ENCODE peak calls at places on chromosomes 7 and 10, in six cellular contexts. S is stimulated activated CD4-positive, alpha-beta T cell treated with anti-CD3 and anti-CD28 coated beads, Interleukin-4, amount 100 ng/mL, for 1 hour; O is NCI-H1930; H is OCI-M1; L is NCI-H1417; Z is substantia nigra. Y is an unnamed sample.

GRCh38 chr7:122046402-122046801 is 97.6 kb downstream of the AASS start:
- DNase-seq in Z (no peak), S (no peak), O (no peak), L (no peak), H (no peak), Y (no peak)

GRCh38 chr10:42954776-42955492 is 121.9 kb upstream of the RET start:
- DNase-seq in O (no peak), S (no peak), L (no peak), Z (no peak), H (no peak), Y (no peak)

GRCh38 chr10:95517536-95518454 is 43.4 kb downstream of the SORBS1 start:
- DNase-seq in Z (no peak), L (no peak), S (no peak), H (peak), O (no peak), Y (no peak)

GRCh38 chr10:131810036-131810804 is 90.6 kb upstream of the PPP2R2D start:
- DNase-seq in O (no peak), L (no peak), S (no peak), H (no peak), Z (no peak), Y (no peak)

GRCh38 chr10:82383350-82383749 is 508.4 kb downstream of the NRG3 start:
- DNase-seq in L (no peak), Z (no peak), S (no peak), O (no peak), H (no peak), Y (no peak)

GRCh38 chr7:129433823-129434171 is 435 bp upstream of the STRIP2 start:
- DNase-seq in H (no peak), L (peak), S (no peak), Z (no peak), O (no peak), Y (no peak)

GRCh38 chr7:75040512-75040911 is 33.1 kb downstream of the RCC1L start:
- DNase-seq in L (no peak), S (no peak), Z (no peak), H (no peak), O (no peak), Y (no peak)

GRCh38 chr10:15144788-15145187 is 23.7 kb downstream of the NMT2 start:
- DNase-seq in H (no peak), Z (no peak), O (no peak), L (no peak), S (no peak), Y (no peak)

GRCh38 chr7:30831227-30831626 is 60.0 kb downstream of the MINDY4 start:
- DNase-seq in O (no peak), S (no peak), H (no peak), Z (no peak), L (no peak), Y (no peak)

GRCh38 chr7:16634292-16634738 is 11.2 kb downstream of the ANKMY2 start:
- DNase-seq in Z (no peak), O (no peak), L (no peak), H (no peak), S (no peak), Y (no peak)

GRCh38 chr7:121480566-121481335 is 84.6 kb upstream of the FAM3C start:
- DNase-seq in O (no peak), H (no peak), L (no peak), Z (no peak), S (no peak), Y (no peak)

GRCh38 chr7:155845226-155845625 is 33.0 kb upstream of the SHH start:
- DNase-seq in L (no peak), H (no peak), O (no peak), Z (no peak), S (no peak), Y (no peak)

GRCh38 chr7:1736826-1737225 is 66.7 kb downstream of the ELFN1 start:
- DNase-seq in L (no peak), O (no peak), Z (no peak), S (no peak), H (no peak), Y (no peak)

GRCh38 chr10:69575164-69575722 is 2.0 kb upstream of the NEUROG3 start:
- DNase-seq in Z (no peak), L (no peak), O (no peak), S (no peak), H (no peak), Y (no peak)

GRCh38 chr7:27247452-27248426 is 5.1 kb downstream of the EVX1 start:
- DNase-seq in H (no peak), S (no peak), O (no peak), L (no peak), Z (no peak), Y (no peak)

GRCh38 chr7:74228951-74229900 is 19.4 kb downstream of the LAT2 start:
- DNase-seq in S (no peak), O (no peak), Z (no peak), H (no peak), L (no peak), Y (no peak)

GRCh38 chr10:13404791-13405190 is 56.7 kb upstream of the SEPHS1 start:
- DNase-seq in H (no peak), L (peak), S (no peak), Z (no peak), O (no peak), Y (no peak)

GRCh38 chr10:96259884-96260511 is 11.4 kb downstream of the BLNK start:
- DNase-seq in O (no peak), H (no peak), S (no peak), L (no peak), Z (no peak), Y (no peak)

GRCh38 chr10:22053048-22053447 is 49.5 kb upstream of the DNAJC1 start:
- DNase-seq in Z (no peak), O (no peak), S (no peak), L (no peak), H (no peak), Y (no peak)

GRCh38 chr10:43110318-43111071 is 27.8 kb upstream of the CSGALNACT2 start:
- DNase-seq in S (no peak), O (no peak), H (peak), Z (no peak), L (no peak), Y (no peak)

GRCh38 chr7:27188666-27189559 is 3.9 kb upstream of the HOXA11 start:
- DNase-seq in Z (no peak), O (no peak), L (no peak), H (no peak), S (no peak), Y (no peak)

GRCh38 chr10:94614558-94614957 is 69.0 kb downstream of the HELLS start:
- DNase-seq in L (no peak), H (no peak), Z (no peak), S (no peak), O (no peak), Y (no peak)

GRCh38 chr10:110535958-110536891 is 31.3 kb upstream of the SMC3 start:
- DNase-seq in Z (no peak), O (no peak), S (peak), H (peak), L (no peak), Y (no peak)

GRCh38 chr10:132587175-132587574 is 49.6 kb downstream of the INPP5A start:
- DNase-seq in Z (no peak), L (no peak), O (no peak), S (no peak), H (no peak), Y (no peak)

GRCh38 chr10:79328737-79329504 is 18.3 kb upstream of the PPIF start:
- DNase-seq in O (no peak), S (no peak), L (no peak), H (no peak), Z (no peak), Y (no peak)

GRCh38 chr10:118511720-118512119 is 83.7 kb downstream of the PRLHR start:
- DNase-seq in Z (no peak), S (no peak), O (no peak), L (no peak), H (peak), Y (no peak)

GRCh38 chr7:21198929-21199328 is 229.0 kb upstream of the SP4 start:
- DNase-seq in O (no peak), S (no peak), H (no peak), Z (no peak), L (no peak), Y (no peak)

GRCh38 chr7:1027285-1028043 is 16.9 kb upstream of the GPR146 start:
- DNase-seq in L (peak), Z (no peak), S (no peak), H (no peak), O (no peak), Y (no peak)

GRCh38 chr10:113473851-113474250 is 79.0 kb upstream of the HABP2 start:
- DNase-seq in O (no peak), S (no peak), H (no peak), Z (no peak), L (no peak), Y (no peak)

GRCh38 chr10:55629792-55630490 is 731.1 kb downstream of the ZWINT start:
- DNase-seq in Z (no peak), S (no peak), O (no peak), H (peak), L (no peak), Y (no peak)

GRCh38 chr7:127137146-127137545 is 115.6 kb downstream of the GRM8 start:
- DNase-seq in O (no peak), H (no peak), Z (no peak), S (no peak), L (no peak), Y (no peak)

GRCh38 chr7:1753563-1753867 is 83.4 kb downstream of the ELFN1 start:
- DNase-seq in H (no peak), L (no peak), S (no peak), O (no peak), Z (no peak), Y (no peak)

GRCh38 chr7:86932038-86932512 is 127.4 kb downstream of the ELAPOR2 start:
- DNase-seq in S (no peak), O (no peak), L (no peak), Z (no peak), H (peak), Y (peak)

GRCh38 chr10:121167534-121168243 is 316.5 kb downstream of the WDR11 start:
- DNase-seq in Z (no peak), H (no peak), O (no peak), L (peak), S (no peak), Y (no peak)

GRCh38 chr10:117740696-117741222 is 198.2 kb downstream of the EMX2 start:
- DNase-seq in H (no peak), S (no peak), L (no peak), O (no peak), Z (no peak), Y (no peak)

GRCh38 chr7:6271694-6272371 is 591 bp downstream of the CYTH3 start:
- DNase-seq in O (no peak), H (no peak), Z (no peak), L (no peak), S (peak), Y (no peak)

Y was measured in anterior cingulate cortex.